ENCODE peak calls at places on chromosomes 13 and 19, in five cellular contexts. E, W, S, D and T are unnamed samples.

GRCh38 chr13:112670864-112671263 is 19.0 kb upstream of the ATP11A start:
- DNase-seq in S (no peak), D (no peak), E (no peak), W (no peak), T (no peak)

GRCh38 chr19:35851213-35852028 is 883 bp downstream of the NPHS1 start:
- DNase-seq in S (no peak), W (no peak), E (no peak), D (no peak), T (peak)

GRCh38 chr13:39327080-39327479 is 275.9 kb downstream of the LHFPL6 start:
- DNase-seq in S (no peak), E (no peak), D (no peak), W (no peak), T (no peak)

GRCh38 chr13:38042771-38043170 is 173.2 kb upstream of the TRPC4 start:
- DNase-seq in D (no peak), E (no peak), W (no peak), S (no peak), T (no peak)

GRCh38 chr13:26590951-26591350 is 33.5 kb downstream of the WASF3 start:
- DNase-seq in D (no peak), W (no peak), E (no peak), S (no peak), T (peak)

GRCh38 chr13:30145709-30146367 is 161.5 kb downstream of the KATNAL1 start:
- DNase-seq in W (no peak), D (no peak), E (no peak), S (no peak), T (no peak)

GRCh38 chr13:90615767-90616166 is 731.7 kb upstream of the MIR17HG start:
- DNase-seq in S (no peak), E (no peak), W (no peak), D (no peak), T (no peak)

GRCh38 chr13:32415019-32415418 is 12.9 kb downstream of the N4BP2L1 start:
- DNase-seq in S (no peak), W (no peak), E (no peak), D (no peak), T (no peak)

GRCh38 chr13:45623516-45624090 is 8.1 kb upstream of the ERICH6B start:
- DNase-seq in W (no peak), S (no peak), D (no peak), E (no peak), T (no peak)

GRCh38 chr13:107296804-107297203 is 728.9 kb upstream of the ARGLU1 start:
- DNase-seq in E (no peak), S (no peak), D (no peak), W (no peak), T (no peak)

GRCh38 chr13:59957438-59957837 is 206.3 kb downstream of the DIAPH3 start:
- DNase-seq in D (no peak), W (no peak), E (no peak), S (no peak), T (no peak)

GRCh38 chr19:927044-927706 is 1.3 kb downstream of the ARID3A start:
- DNase-seq in D (no peak), E (no peak), W (peak), S (no peak), T (peak)

GRCh38 chr19:1767464-1767933 is 14.2 kb downstream of the ONECUT3 start:
- DNase-seq in S (peak), E (peak), W (no peak), D (peak), T (peak)

GRCh38 chr13:94646904-94647303 is 45.2 kb downstream of the GPR180 start:
- DNase-seq in E (no peak), W (no peak), S (no peak), D (no peak), T (no peak)

GRCh38 chr13:114148521-114148855 is 16.1 kb upstream of the RASA3 start:
- DNase-seq in W (no peak), S (peak), D (peak), E (peak), T (no peak)

GRCh38 chr19:47032171-47032811 is 12.7 kb downstream of the NPAS1 start:
- DNase-seq in W (no peak), D (peak), S (peak), E (peak), T (peak)

GRCh38 chr13:20221772-20222171 is 10.3 kb downstream of the GJB6 start:
- DNase-seq in W (peak), E (no peak), D (no peak), S (no peak), T (no peak)

GRCh38 chr19:4326215-4326836 is 12.3 kb downstream of the STAP2 start:
- DNase-seq in W (no peak), E (no peak), S (no peak), D (no peak), T (no peak)

GRCh38 chr19:23972161-23972560 is 57.5 kb downstream of the ZNF726 start:
- DNase-seq in W (no peak), S (no peak), E (no peak), D (no peak), T (no peak)

GRCh38 chr19:36330226-36330625 is 48.8 kb downstream of the ZFP14 start:
- DNase-seq in W (no peak), S (no peak), D (no peak), E (no peak), T (no peak)

GRCh38 chr19:3374369-3375112 is 8.2 kb downstream of the NFIC start:
- DNase-seq in E (no peak), S (no peak), W (no peak), D (no peak), T (no peak)

GRCh38 chr13:70714993-70715392 is 606.7 kb upstream of the KLHL1 start:
- DNase-seq in W (no peak), S (no peak), E (no peak), D (no peak), T (no peak)

GRCh38 chr19:33906578-33907335 is 110.1 kb downstream of the KCTD15 start:
- DNase-seq in W (no peak), D (no peak), E (no peak), S (no peak), T (peak)

GRCh38 chr19:49441960-49442350 is 628 bp upstream of the SLC17A7 start:
- DNase-seq in W (no peak), S (no peak), D (no peak), E (no peak), T (no peak)

GRCh38 chr13:111241006-111241755 is 79.3 kb upstream of the TEX29 start:
- DNase-seq in S (no peak), W (no peak), D (no peak), E (no peak), T (no peak)

GRCh38 chr13:41614671-41615519 is 157.5 kb downstream of the RGCC start:
- DNase-seq in W (no peak), S (no peak), E (no peak), D (no peak), T (peak)

GRCh38 chr13:40074338-40074737 is 418.9 kb downstream of the COG6 start:
- DNase-seq in W (no peak), E (no peak), S (no peak), D (no peak), T (no peak)

GRCh38 chr19:53774011-53774410 is 50.1 kb downstream of the NLRP12 start:
- DNase-seq in W (no peak), S (no peak), E (no peak), D (no peak), T (no peak)

GRCh38 chr13:41232715-41233114 is 30.7 kb downstream of the MTRF1 start:
- DNase-seq in W (no peak), E (no peak), S (no peak), D (no peak), T (no peak)

GRCh38 chr13:90594694-90595093 is 752.8 kb upstream of the MIR17HG start:
- DNase-seq in E (no peak), D (no peak), S (no peak), W (no peak), T (no peak)

GRCh38 chr13:98752942-98753290 is 444 bp upstream of the SLC15A1 start:
- DNase-seq in D (no peak), E (no peak), W (no peak), S (no peak), T (no peak)

GRCh38 chr13:60139272-60139671 is 24.5 kb downstream of the DIAPH3 start:
- DNase-seq in E (no peak), W (no peak), D (no peak), S (no peak), T (no peak)

GRCh38 chr19:29535432-29535831 is 9.6 kb downstream of the VSTM2B start:
- DNase-seq in W (peak), D (no peak), S (no peak), E (no peak), T (no peak)

GRCh38 chr13:33483471-33483870 is 197.9 kb upstream of the STARD13 start:
- DNase-seq in S (no peak), E (no peak), W (no peak), D (no peak), T (no peak)

GRCh38 chr13:21405309-21405708 is 53.8 kb downstream of the ZDHHC20 start:
- DNase-seq in S (no peak), W (no peak), E (no peak), D (no peak), T (no peak)

GRCh38 chr13:112619730-112620639 is 32.0 kb upstream of the TUBGCP3 start:
- DNase-seq in D (no peak), W (peak), E (no peak), S (no peak), T (peak)